ENCODE peak calls at places on chromosome 14, in six cellular contexts. I is neuronal stem cell, H is IMR-90, J is H9, W is H1, M is trophoblast cell. K is an unnamed sample.

GRCh38 chr14:99309220-99309766 is 37.3 kb upstream of the BCL11B start:
- DNase-seq in I (no peak), H (no peak), J (no peak), W (no peak), M (no peak), K (no peak)

GRCh38 chr14:67411820-67412421 is at the start of gene PLEK2:
- DNase-seq in I (no peak), H (no peak), J (no peak), W (no peak), M (peak; percentile 36), K (no peak)

GRCh38 chr14:104113631-104114420 is 24.6 kb upstream of the KIF26A start:
- DNase-seq in I (no peak), H (no peak), J (no peak), W (no peak), M (no peak), K (no peak)

GRCh38 chr14:31968107-31968810 is 108.8 kb upstream of the ARHGAP5 start:
- DNase-seq in I (no peak), H (peak; percentile 45), J (no peak), W (no peak), M (peak; percentile 98), K (peak; percentile 75)

GRCh38 chr14:84544486-84544885 is 985.5 kb upstream of the FLRT2 start:
- DNase-seq in I (no peak), H (no peak), J (no peak), W (no peak), M (no peak), K (no peak)

GRCh38 chr14:97785495-97785894 is 988.3 kb downstream of the VRK1 start:
- DNase-seq in I (no peak), H (no peak), J (no peak), W (no peak), M (no peak), K (no peak)

GRCh38 chr14:63713765-63714164 is 14.1 kb downstream of the SGPP1 start:
- DNase-seq in I (no peak), H (peak; percentile 51), J (no peak), W (no peak), M (peak; percentile 82), K (peak; percentile 22)

GRCh38 chr14:100126401-100126800 is 33.0 kb downstream of the DEGS2 start:
- DNase-seq in I (no peak), H (no peak), J (no peak), W (no peak), M (no peak), K (no peak)

GRCh38 chr14:105849933-105850626 is 323.7 kb downstream of the TMEM121 start:
- DNase-seq in I (no peak), H (no peak), J (no peak), W (no peak), M (no peak), K (no peak)

GRCh38 chr14:74552623-74553022 is 59.1 kb downstream of the ISCA2 start:
- DNase-seq in I (no peak), H (peak; percentile 50), J (no peak), W (no peak), M (no peak), K (no peak)

GRCh38 chr14:34699873-34700621 is 14.3 kb downstream of the CFL2 start:
- DNase-seq in I (no peak), H (peak; percentile 93), J (no peak), W (no peak), M (peak; percentile 57), K (peak; percentile 93)

GRCh38 chr14:33596211-33597080 is 354.4 kb downstream of the EGLN3 start:
- DNase-seq in I (no peak), H (no peak), J (no peak), W (no peak), M (no peak), K (peak; percentile 76)

GRCh38 chr14:33765251-33765650 is 185.6 kb downstream of the EGLN3 start:
- DNase-seq in I (peak; percentile 45), H (no peak), J (peak; percentile 65), W (no peak), M (peak; percentile 34), K (peak; percentile 44)

GRCh38 chr14:57435923-57436322 is 45.5 kb downstream of the NAA30 start:
- DNase-seq in I (no peak), H (no peak), J (no peak), W (no peak), M (no peak), K (no peak)

GRCh38 chr14:78970677-78971076 is 800.5 kb downstream of the NRXN3 start:
- DNase-seq in I (no peak), H (no peak), J (no peak), W (no peak), M (no peak), K (no peak)

GRCh38 chr14:71932229-71932951 is at the start of gene RGS6:
- DNase-seq in I (peak; percentile 50), H (no peak), J (peak; percentile 83), W (peak; percentile 72), M (peak; percentile 71), K (no peak)

GRCh38 chr14:104989951-104990303 is 4.3 kb downstream of the CLBA1 start:
- DNase-seq in I (no peak), H (no peak), J (no peak), W (no peak), M (peak; percentile 33), K (no peak)

GRCh38 chr14:59044707-59045106 is 143.8 kb upstream of the DAAM1 start:
- DNase-seq in I (no peak), H (no peak), J (no peak), W (no peak), M (peak; percentile 64), K (no peak)

GRCh38 chr14:105773584-105773983 is 247.2 kb downstream of the TMEM121 start:
- DNase-seq in I (no peak), H (no peak), J (no peak), W (no peak), M (no peak), K (no peak)

GRCh38 chr14:24362241-24362960 is 5.6 kb upstream of the NFATC4 start:
- DNase-seq in I (no peak), H (peak; percentile 42), J (no peak), W (no peak), M (peak; percentile 99), K (no peak)

GRCh38 chr14:49134940-49135339 is 451.2 kb downstream of the RPS29 start:
- DNase-seq in I (no peak), H (no peak), J (peak; percentile 32), W (no peak), M (no peak), K (no peak)

GRCh38 chr14:21070083-21070609 is at the start of gene ARHGEF40:
- DNase-seq in I (no peak), H (peak; percentile 33), J (peak; percentile 50), W (no peak), M (peak; percentile 69), K (peak; percentile 53)

GRCh38 chr14:64983439-64984310 is 3.0 kb upstream of the FNTB start:
- DNase-seq in I (no peak), H (peak; percentile 74), J (no peak), W (no peak), M (peak; percentile 78), K (peak; percentile 59)

GRCh38 chr14:79136437-79137430 is 966.6 kb downstream of the NRXN3 start:
- DNase-seq in I (peak; percentile 26), H (no peak), J (no peak), W (no peak), M (no peak), K (no peak)

DNA sequence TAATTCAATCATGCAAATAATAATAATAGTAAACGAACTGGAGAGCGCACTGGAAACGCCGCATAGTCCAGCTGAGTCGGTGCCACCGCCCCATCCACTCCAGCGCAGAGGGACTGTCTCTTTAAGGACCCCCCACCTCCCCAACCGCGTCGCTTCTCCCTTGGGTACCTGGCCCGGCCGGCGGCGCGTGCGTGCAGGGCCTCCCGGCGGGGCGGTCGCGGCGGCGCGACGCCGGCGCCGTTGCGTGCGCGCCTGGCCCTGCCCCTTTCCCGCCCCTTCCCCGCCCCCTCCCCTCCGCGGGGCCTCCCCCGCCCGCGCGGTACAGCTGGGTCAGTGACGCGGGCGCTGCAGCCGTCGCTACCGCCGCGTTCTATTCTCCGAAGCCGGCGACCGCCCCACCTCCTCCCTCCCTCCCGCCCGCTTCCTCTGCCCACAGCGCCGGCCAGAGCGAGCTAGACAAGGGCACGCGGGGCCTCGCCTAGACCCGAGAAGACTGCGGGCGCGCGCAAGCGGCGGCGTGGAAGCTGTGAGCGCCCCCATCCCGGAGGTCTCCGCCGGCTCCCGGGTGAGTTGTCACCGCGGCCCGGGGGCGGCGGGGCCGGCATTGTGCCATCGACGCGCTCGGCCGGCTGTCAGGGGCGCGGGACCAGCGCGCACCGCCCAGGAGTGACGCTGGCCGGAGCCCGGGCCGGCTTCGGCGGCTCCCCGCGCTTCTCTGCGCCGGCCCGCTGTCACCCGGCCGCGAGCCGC is at the start of gene SUSD6:
- DNase-seq in I (peak; percentile 81), H (peak; percentile 85), J (peak; percentile 86), W (peak; percentile 29), M (peak; percentile 88), K (peak; percentile 89)
- H2BK120ac ChIP-seq in I (no peak within 1 kb of the TSS), H (peak within 1 kb of the TSS; percentile 67), J (no peak within 1 kb of the TSS), W (peak within 1 kb of the TSS; percentile 14), M (no peak within 1 kb of the TSS), K (peak within 1 kb of the TSS; percentile 74)

DNA sequence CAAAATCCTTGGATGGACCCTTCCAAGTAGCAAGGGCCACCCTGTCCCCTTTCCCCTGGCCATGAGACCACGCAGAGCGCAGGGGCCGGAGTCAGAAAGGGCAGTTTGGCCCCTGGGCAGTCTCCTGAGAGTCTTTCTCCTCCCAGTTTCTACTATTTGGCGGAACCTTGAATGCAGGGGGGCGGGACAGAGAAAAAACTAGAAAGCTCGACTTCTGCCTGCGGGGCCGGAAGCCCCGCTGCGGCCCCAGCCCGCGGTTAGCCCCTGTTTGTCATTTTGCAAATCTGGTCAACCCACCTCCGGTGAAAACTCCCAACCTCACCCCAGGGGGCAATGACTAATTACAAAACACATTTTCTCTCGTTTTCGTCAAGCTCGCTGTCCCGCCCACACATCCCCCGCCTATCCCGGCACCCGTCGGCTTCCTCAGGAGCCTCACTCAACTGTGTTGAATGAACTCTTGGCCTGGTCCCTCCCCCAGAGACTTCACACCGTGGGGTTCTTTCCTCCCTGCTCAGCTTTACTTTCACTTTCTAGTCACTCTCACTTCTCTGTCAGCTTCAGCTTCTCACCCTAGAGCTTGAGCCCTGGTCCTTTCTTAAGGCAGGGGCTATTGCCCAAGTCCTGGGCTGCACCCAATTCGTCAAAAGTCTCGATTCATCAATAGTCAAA is 66.7 kb downstream of the IRF2BPL start:
- DNase-seq in I (peak; percentile 82), H (peak; percentile 97), J (peak; percentile 99), W (peak; percentile 99), M (peak; percentile 99), K (peak; percentile 98)
- H3K4ac ChIP-seq in I (no peak overlapping the region), H (peak overlapping the region; percentile 97), J (no peak overlapping the region), W (peak overlapping the region; percentile 79), M (peak overlapping the region; percentile 50), K (peak overlapping the region; percentile 98)

DNA sequence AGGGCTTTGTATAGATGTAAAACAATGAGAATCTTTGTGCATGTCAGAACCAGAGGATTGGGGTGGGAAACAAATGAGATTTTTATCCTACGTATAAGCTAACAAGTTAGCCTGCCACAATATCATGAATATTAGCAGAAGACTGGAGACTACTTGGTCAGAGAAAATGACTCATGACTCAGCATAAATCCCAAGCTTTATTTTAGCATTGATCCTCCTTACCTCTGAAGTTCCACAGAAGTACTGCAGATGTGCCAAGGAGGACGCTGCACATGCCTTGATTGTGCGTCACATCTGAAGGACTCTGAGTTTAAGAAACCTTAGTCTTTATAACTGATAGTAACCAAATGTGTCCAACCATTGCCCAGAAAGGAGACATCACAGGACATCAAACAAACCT is 234.0 kb upstream of the RPL10L start:
- DNase-seq in I (no peak), H (no peak), J (no peak), W (no peak), M (no peak), K (no peak)
- H3K14ac ChIP-seq in I (no peak overlapping the region), H (no peak overlapping the region), J (no peak overlapping the region), W (no peak overlapping the region), M (no peak overlapping the region), K (no peak overlapping the region)

DNA sequence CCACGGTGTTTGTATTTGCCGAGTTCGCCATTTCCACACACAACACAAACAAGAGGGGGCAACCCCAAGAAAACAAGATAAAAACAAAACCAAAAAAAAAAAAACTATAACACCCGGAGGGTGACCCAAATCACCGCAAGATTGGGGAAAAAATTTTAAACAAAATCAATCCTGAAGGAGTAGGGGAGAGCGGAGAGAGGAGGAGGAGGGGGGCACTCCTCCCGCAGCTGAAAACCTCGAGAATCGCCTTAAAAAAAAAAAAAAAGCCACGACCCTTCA is 332 bp downstream of the GTF2A1 start:
- DNase-seq in I (no peak), H (no peak), J (no peak), W (no peak), M (no peak), K (no peak)
- H2BK120ac ChIP-seq in I (no peak overlapping the region), H (no peak overlapping the region), J (no peak overlapping the region), W (peak overlapping the region; percentile 82), M (peak overlapping the region; percentile 61), K (peak overlapping the region; percentile 73)